ENCODE peak calls at places on chromosomes 12 and 14, in four cellular contexts. A is HepG2, S is SK-N-SH, O is H1. R is an unnamed sample.

GRCh38 chr12:46774011-46774633 is 51.7 kb downstream of the SLC38A4 start:
- DNase-seq in S (no peak), A (no peak), O (no peak), R (no peak)

GRCh38 chr14:24315807-24316596 is 4.7 kb downstream of the LTB4R start:
- DNase-seq in A (peak), S (peak), O (no peak), R (no peak)

GRCh38 chr12:14858513-14858912 is 15.2 kb upstream of the ART4 start:
- DNase-seq in A (no peak), S (no peak), O (no peak), R (no peak)

GRCh38 chr12:1083086-1083887 is 92.3 kb downstream of the ERC1 start:
- DNase-seq in O (no peak), A (no peak), S (peak), R (no peak)

GRCh38 chr12:123033392-123034021 is 53.0 kb downstream of the ARL6IP4 start:
- DNase-seq in A (no peak), S (no peak), O (no peak), R (no peak)

GRCh38 chr14:102872020-102872419 is 50.4 kb upstream of the AMN start:
- DNase-seq in A (no peak), S (no peak), O (no peak), R (no peak)

GRCh38 chr14:101223147-101223546 is 319.6 kb upstream of the RTL1 start:
- DNase-seq in A (no peak), S (no peak), O (peak), R (no peak)

GRCh38 chr14:21476526-21476924 is 234 bp downstream of the RAB2B start:
- DNase-seq in S (peak), O (no peak), A (peak), R (no peak)

GRCh38 chr14:35390577-35391387 is 13.8 kb downstream of the NFKBIA start:
- DNase-seq in O (no peak), S (no peak), A (no peak), R (no peak)

GRCh38 chr14:56660677-56661389 is 81.2 kb downstream of the TMEM260 start:
- DNase-seq in S (no peak), O (no peak), A (no peak), R (no peak)

GRCh38 chr12:43338848-43339526 is 213.0 kb downstream of the ADAMTS20 start:
- DNase-seq in A (peak), S (peak), O (peak), R (peak)

GRCh38 chr12:6507102-6507998 is 13.4 kb downstream of the NCAPD2 start:
- DNase-seq in A (no peak), O (peak), S (no peak), R (no peak)

GRCh38 chr12:3213768-3214167 is 136.6 kb downstream of the TSPAN9 start:
- DNase-seq in O (no peak), A (no peak), S (no peak), R (no peak)

GRCh38 chr14:24079521-24080141 is 8.3 kb downstream of the CPNE6 start:
- DNase-seq in A (no peak), O (no peak), S (peak), R (no peak)

GRCh38 chr12:106084048-106084671 is 54.6 kb downstream of the NUAK1 start:
- DNase-seq in O (peak), A (peak), S (no peak), R (no peak)

GRCh38 chr14:88426271-88426670 is 40.8 kb downstream of the SPATA7 start:
- DNase-seq in S (no peak), O (no peak), A (no peak), R (no peak)

GRCh38 chr14:105168496-105168978 is at the start of gene JAG2:
- DNase-seq in S (peak), A (no peak), O (no peak), R (no peak)

GRCh38 chr14:21498540-21499526 is 12.3 kb downstream of the METTL3 start:
- DNase-seq in O (no peak), A (peak), S (peak), R (no peak)

GRCh38 chr12:46071335-46071734 is 81.0 kb upstream of the SCAF11 start:
- DNase-seq in S (no peak), A (no peak), O (no peak), R (no peak)

GRCh38 chr12:119444462-119445044 is 110.0 kb downstream of the CCDC60 start:
- DNase-seq in S (peak), O (peak), A (peak), R (peak)

GRCh38 chr12:16165506-16165905 is 112.0 kb downstream of the SLC15A5 start:
- DNase-seq in S (peak), A (peak), O (peak), R (no peak)

GRCh38 chr12:56336361-56337167 is 2.1 kb upstream of the IL23A start:
- DNase-seq in O (no peak), A (no peak), S (no peak), R (peak)

GRCh38 chr12:109680521-109681030 is 33.0 kb upstream of the FAM222A start:
- DNase-seq in A (peak), O (no peak), S (no peak), R (no peak)

GRCh38 chr14:102726191-102726949 is 50.9 kb upstream of the TRAF3 start:
- DNase-seq in O (no peak), S (no peak), A (peak), R (no peak)

GRCh38 chr12:52581481-52581880 is 7.8 kb upstream of the KRT74 start:
- DNase-seq in O (no peak), A (no peak), S (no peak), R (no peak)

GRCh38 chr14:64645220-64645891 is 58.9 kb upstream of the PLEKHG3 start:
- DNase-seq in S (no peak), O (peak), A (peak), R (no peak)

GRCh38 chr12:3998397-3998796 is 125.2 kb upstream of the PARP11 start:
- DNase-seq in O (no peak), S (no peak), A (no peak), R (no peak)

GRCh38 chr12:52207895-52208294 is 16.1 kb upstream of the KRT80 start:
- DNase-seq in O (no peak), S (no peak), A (no peak), R (no peak)

GRCh38 chr12:47556219-47556618 is 149.6 kb downstream of the RPAP3 start:
- DNase-seq in S (no peak), O (no peak), A (no peak), R (no peak)

GRCh38 chr12:89756638-89757321 is 48.1 kb upstream of the ATP2B1 start:
- DNase-seq in O (no peak), A (peak), S (no peak), R (peak)
- TF ChIP-seq EP300 in O (no peak), A (no peak), S (no peak), R (peak)

GRCh38 chr12:13744566-13744965 is 236.8 kb downstream of the GRIN2B start:
- DNase-seq in A (no peak), O (no peak), S (no peak), R (no peak)
- TF ChIP-seq TCF12 in A (no peak), O (no peak), S (no peak), R (no peak)

DNA sequence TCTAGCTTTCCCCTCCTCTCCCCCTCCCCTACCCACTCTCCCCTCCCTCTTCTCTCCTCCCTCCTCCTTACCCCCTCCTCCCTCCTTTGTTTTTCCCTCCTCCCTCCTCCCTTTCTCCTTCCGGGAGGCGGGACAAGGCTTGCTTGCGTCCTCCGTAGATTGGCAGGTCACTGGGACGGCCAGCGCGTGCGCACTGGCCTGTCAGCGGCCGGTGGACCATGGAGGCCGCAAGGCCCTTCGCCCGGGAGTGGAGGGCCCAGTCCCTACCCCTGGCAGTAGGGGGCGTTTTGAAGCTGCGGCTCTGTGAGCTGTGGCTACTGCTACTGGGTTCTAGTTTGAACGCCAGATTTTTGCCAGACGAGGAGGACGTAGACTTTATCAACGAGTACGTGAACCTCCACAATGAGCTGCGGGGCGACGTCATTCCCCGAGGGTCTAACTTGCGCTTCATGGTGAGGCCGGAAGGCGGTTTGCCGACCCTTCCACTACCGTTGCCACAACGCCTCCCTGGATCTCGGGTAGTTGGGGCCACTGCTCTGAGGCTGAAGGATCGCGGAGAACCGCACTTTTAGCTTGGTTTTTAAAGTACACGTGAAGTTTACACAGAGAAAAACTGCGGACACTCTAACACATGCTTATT is at the start of gene GLIPR1L2:
- DNase-seq in A (peak), O (peak), S (peak), R (peak)
- TF ChIP-seq EP300 in A (no peak), O (no peak), S (no peak), R (no peak)

DNA sequence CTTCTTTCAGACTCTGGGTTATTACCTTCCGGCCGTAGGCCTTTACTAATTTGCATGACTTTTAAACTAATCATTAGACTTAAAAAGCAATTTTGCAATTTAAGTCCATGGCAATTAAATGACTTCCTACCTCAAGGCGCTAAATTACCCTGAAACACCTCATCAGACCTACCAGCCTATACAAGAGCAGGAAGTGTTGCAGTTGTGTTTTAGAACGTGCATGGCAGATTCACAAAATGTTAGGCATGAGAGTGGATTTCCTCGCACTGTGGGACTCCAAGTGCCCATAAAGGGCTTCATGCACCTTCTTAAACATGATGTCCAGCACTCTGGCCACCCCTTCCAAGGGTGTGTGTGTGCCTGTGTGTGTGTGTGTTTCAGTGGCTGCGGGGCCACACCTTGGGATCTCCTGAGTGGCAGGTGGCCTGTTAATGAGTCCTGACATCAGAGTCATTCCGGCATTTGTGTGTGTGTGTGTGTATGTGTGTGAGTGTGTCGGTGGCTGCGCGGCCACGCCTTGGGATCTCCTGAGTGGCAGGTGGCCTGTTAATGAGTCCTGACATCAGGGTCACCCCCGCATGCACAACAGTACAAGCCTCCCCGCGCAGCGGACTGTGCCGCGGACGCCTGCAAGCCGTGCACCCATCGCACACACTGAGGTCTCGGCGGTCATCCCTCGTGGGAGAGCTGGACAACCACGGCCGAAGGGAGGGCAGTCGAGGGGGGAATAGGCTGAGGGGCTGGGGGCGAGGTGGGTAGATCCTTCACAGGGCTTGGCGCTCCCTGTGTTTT is 900 bp downstream of the C2CD5 start:
- DNase-seq in O (no peak), S (no peak), A (peak), R (peak)
- TF ChIP-seq TCF12 in O (no peak), S (no peak), A (no peak), R (peak)

GRCh38 chr12:57461326-57461903 is 1.8 kb downstream of the GLI1 start:
- DNase-seq in A (no peak), O (no peak), S (peak), R (no peak)
- TF ChIP-seq EP300 in A (no peak), O (no peak), S (no peak), R (no peak)

DNA sequence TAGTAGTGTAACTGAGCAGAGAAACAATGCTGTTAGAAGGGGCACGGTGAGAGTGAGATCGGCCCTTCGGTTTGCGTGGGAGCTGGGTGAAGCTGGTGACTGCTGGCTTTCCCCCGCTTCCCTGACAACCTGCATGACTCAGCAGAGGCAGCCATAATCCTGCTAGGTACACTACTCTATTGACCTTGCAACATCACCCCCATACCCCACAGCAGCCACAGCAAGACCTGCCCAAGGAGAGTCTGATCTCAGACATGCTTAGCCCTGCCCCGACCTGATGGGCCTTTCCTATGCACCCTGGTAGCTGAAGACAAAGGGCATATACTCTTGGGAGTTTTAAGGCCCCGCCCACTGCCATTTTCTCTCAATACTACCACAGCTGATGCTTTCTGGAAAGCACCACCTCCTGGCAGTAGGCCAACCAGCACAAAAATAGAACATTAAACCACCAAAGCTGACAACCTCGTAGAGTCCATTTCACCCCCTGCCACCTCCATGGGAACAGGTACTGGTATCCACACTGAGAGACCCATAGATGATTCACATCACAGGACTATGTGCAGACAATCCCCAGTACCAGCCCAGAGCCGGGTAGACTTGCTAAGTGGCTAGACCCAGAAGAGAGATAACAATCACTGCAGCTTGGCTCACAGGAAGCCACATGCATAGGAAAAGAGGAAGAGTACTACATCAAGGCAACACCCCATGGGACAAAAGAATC is 75.9 kb upstream of the RGS6 start:
- DNase-seq in S (no peak), O (no peak), A (no peak), R (peak)
- TF ChIP-seq TCF12 in S (no peak), O (no peak), A (no peak), R (no peak)

GRCh38 chr14:99606359-99606758 is 2.4 kb upstream of the CCDC85C start:
- DNase-seq in O (no peak), A (no peak), S (no peak), R (no peak)
- TF ChIP-seq EP300 in O (no peak), A (no peak), S (no peak), R (no peak)

GRCh38 chr12:32134144-32134888 is 27.7 kb downstream of the BICD1 start:
- DNase-seq in O (no peak), S (peak), A (no peak), R (peak)
- TF ChIP-seq TCF12 in O (no peak), S (peak), A (no peak), R (no peak)

R was measured in GM12878.